ENCODE peak calls at places on chromosomes 16 and 17, in ten cellular contexts. S, B, G, U, D, I, E, P, J and L are unnamed samples.

GRCh38 chr17:38745545-38745944 is 2.6 kb downstream of the PCGF2 start:
- DNase-seq in S (no peak), B (peak), G (no peak), U (no peak), D (no peak), I (no peak), E (no peak), P (peak), J (no peak), L (no peak)

GRCh38 chr17:65865715-65866425 is 304.4 kb upstream of the AXIN2 start:
- DNase-seq in S (no peak), B (no peak), G (no peak), U (no peak), D (no peak), I (no peak), E (no peak), P (no peak), J (no peak), L (no peak)

GRCh38 chr16:89183975-89184684 is 12.6 kb downstream of the CDH15 start:
- DNase-seq in S (no peak), B (no peak), G (no peak), U (no peak), D (no peak), I (no peak), E (no peak), P (no peak), J (no peak), L (no peak)

GRCh38 chr17:59892251-59892848 is 393 bp downstream of the TUBD1 start:
- DNase-seq in S (no peak), B (no peak), G (no peak), U (peak), D (peak), I (no peak), E (no peak), P (no peak), J (peak), L (no peak)

GRCh38 chr16:66547101-66547989 is 2.6 kb downstream of the TK2 start:
- DNase-seq in S (no peak), B (no peak), G (no peak), U (no peak), D (no peak), I (no peak), E (no peak), P (no peak), J (no peak), L (no peak)

GRCh38 chr17:13337864-13338371 is 263.8 kb downstream of the HS3ST3A1 start:
- DNase-seq in S (no peak), B (peak), G (no peak), U (no peak), D (peak), I (peak), E (peak), P (no peak), J (no peak), L (no peak)

GRCh38 chr17:50779747-50780363 is 12.5 kb upstream of the ANKRD40CL start:
- DNase-seq in S (no peak), B (no peak), G (peak), U (no peak), D (no peak), I (no peak), E (no peak), P (no peak), J (no peak), L (no peak)

GRCh38 chr16:11481987-11482386 is 104.7 kb downstream of the LITAF start:
- DNase-seq in S (no peak), B (no peak), G (no peak), U (no peak), D (no peak), I (no peak), E (peak), P (no peak), J (no peak), L (no peak)

GRCh38 chr17:57902800-57903759 is 52.1 kb downstream of the CUEDC1 start:
- DNase-seq in S (peak), B (peak), G (peak), U (peak), D (peak), I (peak), E (peak), P (no peak), J (peak), L (peak)

GRCh38 chr16:83959621-83960434 is 6.8 kb downstream of the OSGIN1 start:
- DNase-seq in S (no peak), B (no peak), G (no peak), U (no peak), D (no peak), I (no peak), E (no peak), P (no peak), J (no peak), L (no peak)

GRCh38 chr16:68366062-68366461 is 55.2 kb downstream of the PRMT7 start:
- DNase-seq in S (no peak), B (no peak), G (no peak), U (no peak), D (no peak), I (no peak), E (no peak), P (no peak), J (no peak), L (no peak)

GRCh38 chr16:50841081-50841886 is 99.4 kb downstream of the CYLD start:
- DNase-seq in S (no peak), B (no peak), G (no peak), U (no peak), D (no peak), I (peak), E (no peak), P (no peak), J (no peak), L (no peak)

GRCh38 chr16:87713469-87714229 is 52.1 kb downstream of the KLHDC4 start:
- DNase-seq in S (no peak), B (no peak), G (peak), U (no peak), D (no peak), I (no peak), E (no peak), P (no peak), J (no peak), L (no peak)

DNA sequence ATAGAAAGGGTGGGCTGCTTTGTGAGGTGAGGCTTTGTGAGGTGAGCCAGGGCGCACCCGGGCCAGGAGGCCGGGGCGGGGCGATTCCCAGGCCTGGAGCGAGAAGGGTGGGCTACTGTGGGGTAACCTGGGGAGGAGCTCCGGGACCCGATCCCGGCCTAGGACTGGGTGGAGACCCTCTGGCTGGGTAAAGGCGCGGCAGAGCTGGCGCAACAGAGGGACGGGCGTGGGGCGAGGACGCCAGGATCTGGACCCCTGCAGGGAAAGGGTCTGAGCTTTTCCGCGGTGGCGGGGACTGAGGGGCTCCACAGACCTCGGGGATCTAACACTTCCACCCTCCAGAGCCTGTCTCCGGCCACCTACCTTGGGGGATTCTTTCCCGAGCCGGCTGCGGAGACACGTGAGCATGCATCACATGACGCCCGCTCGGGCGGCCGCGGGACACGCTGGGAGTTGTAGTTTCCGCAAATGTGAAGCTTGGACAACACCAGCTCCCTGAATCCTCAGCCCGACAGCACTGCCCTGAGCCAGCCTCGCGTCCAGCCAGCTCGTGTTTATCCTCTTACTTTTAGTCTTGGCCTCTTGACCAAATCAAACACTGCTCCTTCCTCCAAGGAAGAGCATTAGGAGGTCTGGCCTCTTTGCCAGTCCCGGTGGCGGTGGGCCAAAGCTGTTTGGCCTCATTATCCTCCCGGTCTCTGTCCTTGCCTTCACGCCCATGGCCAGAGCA is at the start of gene SLC38A7:
- DNase-seq in S (peak), B (peak), G (peak), U (peak), D (peak), I (peak), E (peak), P (peak), J (peak), L (peak)
- TF ChIP-seq POLR2A in S (no peak), B (no peak), G (no peak), U (peak), D (no peak), I (peak), E (peak), P (no peak), J (peak), L (no peak)

GRCh38 chr17:44222112-44222869 is 2.8 kb upstream of the UBTF start:
- DNase-seq in S (no peak), B (peak), G (peak), U (peak), D (peak), I (peak), E (peak), P (peak), J (peak), L (peak)
- TF ChIP-seq POLR2A in S (peak), B (peak), G (peak), U (peak), D (peak), I (peak), E (peak), P (peak), J (no peak), L (no peak)

DNA sequence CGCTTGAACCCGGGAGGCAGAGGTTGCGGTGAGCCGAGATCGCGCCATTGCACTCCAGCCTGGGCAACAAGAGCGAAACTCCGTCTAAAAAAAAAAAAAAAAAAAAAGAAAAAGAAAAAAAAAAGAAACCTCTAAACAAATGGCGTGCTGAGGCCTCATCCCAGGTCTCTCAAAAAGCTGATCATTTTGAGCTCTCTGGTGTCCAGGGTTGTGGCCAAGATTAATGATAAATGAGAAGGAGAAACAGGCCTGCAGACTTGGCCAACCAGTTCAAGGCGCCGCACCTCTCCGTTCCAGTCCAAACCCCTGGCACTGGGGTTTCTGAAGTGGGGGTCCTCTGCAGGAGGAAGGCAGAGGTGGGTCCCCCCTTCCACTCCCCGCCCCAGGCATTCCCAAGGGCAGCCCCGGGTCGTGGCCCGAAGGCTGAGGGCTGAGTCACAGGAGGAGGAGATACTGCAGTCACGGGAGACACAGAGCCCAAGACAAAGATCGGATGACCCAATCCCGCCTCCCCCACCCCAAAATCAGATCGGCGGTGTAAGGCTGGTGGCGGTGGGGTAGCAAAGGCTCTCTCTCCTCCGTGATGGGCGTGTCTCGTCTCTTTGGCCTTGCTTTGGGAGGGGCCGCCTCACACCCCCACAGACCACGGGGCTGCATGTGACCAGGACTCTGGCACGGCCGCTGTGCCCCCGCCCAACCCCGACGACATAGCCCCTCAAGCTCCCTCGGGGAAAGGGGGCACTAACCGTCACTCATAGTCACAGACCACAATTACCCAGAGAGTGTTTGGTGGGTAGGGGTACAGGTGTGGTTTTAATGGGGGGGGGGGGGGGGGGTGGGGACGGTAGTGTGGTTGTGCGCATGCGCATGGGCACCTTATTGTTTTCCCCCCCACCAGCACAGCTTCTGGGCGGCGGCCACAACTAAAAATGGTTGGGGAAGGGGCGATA is 1.1 kb downstream of the VAT1 start:
- DNase-seq in S (no peak), B (peak), G (peak), U (peak), D (peak), I (peak), E (peak), P (peak), J (peak), L (peak)
- TF ChIP-seq POLR2A in S (no peak), B (peak), G (no peak), U (peak), D (peak), I (peak), E (no peak), P (peak), J (no peak), L (no peak)

GRCh38 chr16:19717781-19718623 is at the start of the genes IQCK and KNOP1:
- DNase-seq in S (peak), B (peak), G (peak), U (peak), D (peak), I (peak), E (peak), P (peak), J (peak), L (peak)
- TF ChIP-seq POLR2A in S (peak), B (peak), G (no peak), U (peak), D (peak), I (peak), E (no peak), P (peak), J (peak), L (peak)

GRCh38 chr16:23640669-23640958 is 496 bp downstream of the PALB2 start:
- DNase-seq in S (no peak), B (no peak), G (no peak), U (no peak), D (no peak), I (no peak), E (no peak), P (no peak), J (peak), L (no peak)

GRCh38 chr16:23635958-23636357 is 5.2 kb downstream of the PALB2 start:
- DNase-seq in S (no peak), B (no peak), G (no peak), U (no peak), D (no peak), I (no peak), E (no peak), P (no peak), J (no peak), L (no peak)

GRCh38 chr16:23642246-23642774 is 1.0 kb downstream of the DCTN5 start:
- DNase-seq in S (no peak), B (no peak), G (no peak), U (no peak), D (no peak), I (no peak), E (no peak), P (no peak), J (no peak), L (no peak)

GRCh38 chr16:23640959-23641765 is at the start of the genes DCTN5 and PALB2:
- DNase-seq in S (peak), B (peak), G (peak), U (peak), D (peak), I (peak), E (peak), P (peak), J (peak), L (peak)
- TF ChIP-seq POLR2A in S (peak), B (no peak), G (peak), U (peak), D (peak), I (peak), E (peak), P (no peak), J (peak), L (peak)

GRCh38 chr17:82863941-82864720 is 24.3 kb upstream of the ZNF750 start:
- DNase-seq in S (no peak), B (no peak), G (peak), U (peak), D (no peak), I (no peak), E (peak), P (no peak), J (peak), L (peak)
- TF ChIP-seq POLR2A in S (no peak), B (no peak), G (no peak), U (no peak), D (no peak), I (no peak), E (no peak), P (no peak), J (no peak), L (no peak)

DNA sequence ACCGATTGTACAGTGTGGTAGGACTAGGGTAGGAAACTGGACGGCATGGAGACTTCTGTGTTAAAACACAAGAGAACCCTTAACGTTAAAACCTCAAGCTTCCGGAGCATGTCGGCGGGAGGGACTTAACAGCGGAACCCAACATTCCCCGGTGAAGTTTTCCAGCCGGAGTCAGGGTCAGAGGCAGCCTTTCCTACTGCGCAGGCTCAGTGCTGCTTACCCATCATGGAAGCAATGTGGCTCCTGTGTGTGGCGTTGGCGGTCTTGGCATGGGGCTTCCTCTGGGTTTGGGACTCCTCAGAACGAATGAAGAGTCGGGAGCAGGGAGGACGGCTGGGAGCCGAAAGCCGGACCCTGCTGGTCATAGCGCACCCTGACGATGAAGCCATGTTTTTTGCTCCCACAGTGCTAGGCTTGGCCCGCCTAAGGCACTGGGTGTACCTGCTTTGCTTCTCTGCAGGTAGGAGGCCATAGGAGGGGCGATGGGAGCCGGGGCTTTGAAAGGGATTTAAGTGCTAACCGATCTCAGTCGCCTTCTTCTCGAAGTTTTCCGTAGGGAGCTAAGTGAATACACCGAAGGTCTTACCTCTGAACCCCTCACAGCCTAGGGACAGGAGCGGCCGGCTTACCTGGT is at the start of gene PIGL:
- DNase-seq in S (peak), B (peak), G (peak), U (peak), D (peak), I (peak), E (peak), P (peak), J (peak), L (peak)
- TF ChIP-seq POLR2A in S (no peak), B (no peak), G (peak), U (peak), D (peak), I (peak), E (peak), P (no peak), J (peak), L (peak)

DNA sequence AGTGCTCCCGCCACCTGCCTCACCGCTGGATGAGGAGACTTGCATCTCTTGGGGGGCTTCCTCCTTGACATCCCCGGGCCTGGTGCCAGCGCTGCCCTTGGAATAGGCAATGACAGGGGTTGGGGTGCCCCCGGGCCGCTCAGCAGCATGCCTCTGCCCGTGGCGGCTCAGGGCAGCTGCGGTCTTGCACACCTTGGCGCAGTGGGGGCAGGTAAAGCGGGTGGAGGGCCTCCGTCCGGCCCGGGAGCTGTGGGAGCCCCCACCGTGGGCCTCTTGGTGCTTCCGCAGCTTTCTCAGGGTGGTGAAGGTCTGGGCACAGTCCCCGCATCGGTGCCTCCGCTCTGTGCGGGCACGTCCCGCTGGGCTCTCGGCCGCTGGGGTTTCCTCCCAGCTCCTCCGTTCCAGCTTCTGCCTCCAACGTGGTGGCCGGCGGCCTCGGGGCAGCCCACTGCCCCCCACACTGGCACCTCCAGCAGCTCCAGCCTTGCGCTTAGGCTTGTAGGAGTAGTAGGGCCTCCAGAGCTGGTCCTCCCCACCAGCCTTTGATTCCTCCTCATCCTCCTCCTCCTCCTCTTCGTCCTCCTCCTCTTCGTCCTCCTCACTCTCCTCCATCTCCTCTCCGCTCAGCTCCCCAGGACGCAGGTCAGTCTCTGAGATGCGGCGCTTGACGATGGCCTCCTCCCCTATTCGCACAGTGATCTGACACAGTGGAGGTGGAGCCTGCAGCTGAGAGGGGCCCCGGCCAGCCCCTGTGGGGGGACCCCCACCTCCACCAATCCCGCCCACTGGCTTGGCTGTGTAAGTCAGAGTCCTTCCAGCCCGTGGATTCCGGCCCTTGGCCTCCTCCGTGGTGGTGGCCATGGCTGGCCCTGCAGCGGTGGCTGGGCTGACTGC is 16.7 kb downstream of the ZBTB4 start:
- DNase-seq in S (no peak), B (no peak), G (no peak), U (no peak), D (no peak), I (no peak), E (no peak), P (peak), J (no peak), L (no peak)
- TF ChIP-seq POLR2A in S (no peak), B (no peak), G (no peak), U (no peak), D (no peak), I (no peak), E (no peak), P (no peak), J (no peak), L (no peak)

DNA sequence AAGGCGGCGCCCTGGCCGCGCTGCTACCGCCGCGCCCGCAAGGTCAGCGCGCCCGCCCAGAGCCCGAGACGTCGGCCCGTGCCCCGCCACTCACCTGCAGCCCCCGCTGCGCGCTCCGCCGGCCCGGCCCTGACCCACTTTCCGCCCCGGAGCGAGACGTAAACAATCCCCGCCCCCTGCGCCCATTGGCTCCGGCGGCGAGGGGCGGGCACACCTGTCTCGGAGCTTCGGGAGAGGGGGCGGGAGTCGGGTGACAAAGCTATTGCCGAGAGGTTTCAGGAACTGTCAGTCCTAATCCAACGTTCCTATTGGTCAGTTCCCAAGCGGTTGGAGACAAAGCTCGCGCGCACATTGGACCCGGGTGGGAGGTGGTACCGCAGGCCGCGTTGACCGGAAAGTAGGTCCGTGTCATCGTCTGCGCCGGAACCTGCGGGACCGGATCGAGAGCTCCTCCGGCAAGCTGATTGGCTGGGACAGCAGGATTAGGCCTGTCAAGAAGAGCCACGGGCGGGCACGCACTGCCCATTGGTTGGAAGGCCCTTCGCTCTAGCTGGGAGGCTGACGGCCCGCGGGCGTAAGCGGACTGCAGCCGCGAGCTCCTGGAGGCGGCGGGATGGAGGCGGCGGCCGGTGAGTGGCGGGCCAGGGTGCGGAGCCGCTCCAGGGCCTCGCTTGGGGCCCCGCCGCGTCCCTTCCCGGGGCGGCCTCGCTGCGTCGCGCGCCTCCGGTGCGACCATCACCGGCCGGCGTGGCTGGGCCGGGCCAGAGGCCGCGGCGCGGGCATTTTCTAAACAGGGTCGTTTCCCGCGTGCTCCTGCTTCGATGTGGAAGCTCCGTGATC is at the start of the genes NUBP2 and SPSB3:
- DNase-seq in S (peak), B (peak), G (peak), U (peak), D (peak), I (peak), E (peak), P (peak), J (peak), L (peak)
- TF ChIP-seq POLR2A in S (peak), B (peak), G (peak), U (peak), D (peak), I (peak), E (no peak), P (peak), J (peak), L (peak)

GRCh38 chr16:85623997-85624601 is 11.0 kb downstream of the GSE1 start:
- DNase-seq in S (no peak), B (no peak), G (no peak), U (no peak), D (no peak), I (no peak), E (no peak), P (no peak), J (no peak), L (no peak)
- TF ChIP-seq POLR2A in S (no peak), B (no peak), G (no peak), U (no peak), D (no peak), I (no peak), E (no peak), P (no peak), J (no peak), L (no peak)